ENCODE peak calls at places on chromosomes 1 and 21, in four cellular contexts. M, L, Q and Z are unnamed samples.

GRCh38 chr21:42672699-42673458 is 19.5 kb downstream of the PDE9A start:
- DNase-seq in M (no peak), L (no peak), Q (no peak), Z (no peak)

GRCh38 chr1:188249813-188250212 is 1421.1 kb downstream of the PLA2G4A start:
- DNase-seq in M (no peak), L (no peak), Q (no peak), Z (no peak)

GRCh38 chr1:171683826-171684225 is 31.3 kb upstream of the MYOC start:
- DNase-seq in M (no peak), L (no peak), Q (no peak), Z (no peak)

GRCh38 chr21:23853796-23854379 is 1753.4 kb downstream of the MRPL39 start:
- DNase-seq in M (no peak), L (no peak), Q (no peak), Z (peak)

GRCh38 chr1:869499-870244 is 54.1 kb upstream of the SAMD11 start:
- DNase-seq in M (peak), L (no peak), Q (peak), Z (peak)

GRCh38 chr1:5390497-5390896 is 601.7 kb downstream of the NPHP4 start:
- DNase-seq in M (no peak), L (no peak), Q (no peak), Z (no peak)

GRCh38 chr1:216314369-216315095 is 108.7 kb downstream of the USH2A start:
- DNase-seq in M (no peak), L (no peak), Q (no peak), Z (no peak)

GRCh38 chr21:42234464-42235241 is 15.7 kb downstream of the ABCG1 start:
- DNase-seq in M (peak), L (no peak), Q (no peak), Z (peak)

GRCh38 chr1:37995773-37996379 is 6.1 kb upstream of the SF3A3 start:
- DNase-seq in M (no peak), L (peak), Q (no peak), Z (no peak)

GRCh38 chr1:36532810-36533401 is 50.2 kb upstream of the CSF3R start:
- DNase-seq in M (no peak), L (no peak), Q (no peak), Z (no peak)

GRCh38 chr1:61202854-61203603 is 120.7 kb downstream of the NFIA start:
- DNase-seq in M (no peak), L (no peak), Q (no peak), Z (no peak)

GRCh38 chr1:209674957-209675566 is at the start of gene G0S2:
- DNase-seq in M (no peak), L (no peak), Q (no peak), Z (peak)

GRCh38 chr1:207911983-207912760 is 1.2 kb upstream of the CD34 start:
- DNase-seq in M (no peak), L (no peak), Q (no peak), Z (no peak)

GRCh38 chr1:53519412-53519811 is 60.2 kb downstream of the DMRTB1 start:
- DNase-seq in M (no peak), L (no peak), Q (no peak), Z (no peak)

GRCh38 chr1:54894271-54894670 is 7.3 kb upstream of the DHCR24 start:
- DNase-seq in M (no peak), L (no peak), Q (no peak), Z (no peak)

GRCh38 chr1:151156515-151156819 is at the start of gene TNFAIP8L2:
- DNase-seq in M (no peak), L (no peak), Q (no peak), Z (no peak)

GRCh38 chr21:41196990-41197389 is 29.0 kb downstream of the BACE2 start:
- DNase-seq in M (no peak), L (no peak), Q (no peak), Z (no peak)

GRCh38 chr1:63124666-63125191 is 197.6 kb upstream of the FOXD3 start:
- DNase-seq in M (peak), L (no peak), Q (no peak), Z (no peak)

GRCh38 chr1:63991685-63992084 is 211.7 kb upstream of the UBE2U start:
- DNase-seq in M (no peak), L (no peak), Q (no peak), Z (no peak)

GRCh38 chr1:225896937-225897549 is 8.1 kb upstream of the LEFTY1 start:
- DNase-seq in M (peak), L (no peak), Q (peak), Z (no peak)

GRCh38 chr21:28833609-28834008 is 159.1 kb downstream of the LTN1 start:
- DNase-seq in M (no peak), L (no peak), Q (no peak), Z (no peak)

GRCh38 chr1:77319036-77319705 is 37.4 kb downstream of the AK5 start:
- DNase-seq in M (no peak), L (no peak), Q (no peak), Z (no peak)

GRCh38 chr1:205711105-205712048 is 31.1 kb upstream of the SLC45A3 start:
- DNase-seq in M (peak), L (no peak), Q (peak), Z (peak)

GRCh38 chr1:93014156-93014555 is 52.9 kb upstream of the DIPK1A start:
- DNase-seq in M (no peak), L (no peak), Q (no peak), Z (no peak)

GRCh38 chr1:41466146-41466545 is 18.3 kb downstream of the EDN2 start:
- DNase-seq in M (no peak), L (no peak), Q (no peak), Z (no peak)

GRCh38 chr1:156589546-156589945 is 2.0 kb upstream of the NAXE start:
- DNase-seq in M (no peak), L (no peak), Q (no peak), Z (no peak)

GRCh38 chr1:50236656-50237055 is 127.9 kb downstream of the ELAVL4 start:
- DNase-seq in M (no peak), L (no peak), Q (no peak), Z (no peak)

GRCh38 chr1:147853391-147853790 is 49.2 kb upstream of the GJA8 start:
- DNase-seq in M (no peak), L (no peak), Q (no peak), Z (no peak)

GRCh38 chr1:174692313-174692712 is 244.5 kb downstream of the GPR52 start:
- DNase-seq in M (peak), L (no peak), Q (peak), Z (peak)

GRCh38 chr1:231584117-231584516 is 42.5 kb upstream of the DISC1 start:
- DNase-seq in M (peak), L (no peak), Q (peak), Z (no peak)

GRCh38 chr1:214895226-214895625 is 187.3 kb upstream of the KCNK2 start:
- DNase-seq in M (no peak), L (no peak), Q (no peak), Z (no peak)

GRCh38 chr1:109850194-109850593 is 60.5 kb upstream of the CSF1 start:
- DNase-seq in M (no peak), L (no peak), Q (no peak), Z (no peak)

GRCh38 chr1:38041941-38042834 is 4.4 kb downstream of the POU3F1 start:
- DNase-seq in M (no peak), L (no peak), Q (no peak), Z (no peak)

DNA sequence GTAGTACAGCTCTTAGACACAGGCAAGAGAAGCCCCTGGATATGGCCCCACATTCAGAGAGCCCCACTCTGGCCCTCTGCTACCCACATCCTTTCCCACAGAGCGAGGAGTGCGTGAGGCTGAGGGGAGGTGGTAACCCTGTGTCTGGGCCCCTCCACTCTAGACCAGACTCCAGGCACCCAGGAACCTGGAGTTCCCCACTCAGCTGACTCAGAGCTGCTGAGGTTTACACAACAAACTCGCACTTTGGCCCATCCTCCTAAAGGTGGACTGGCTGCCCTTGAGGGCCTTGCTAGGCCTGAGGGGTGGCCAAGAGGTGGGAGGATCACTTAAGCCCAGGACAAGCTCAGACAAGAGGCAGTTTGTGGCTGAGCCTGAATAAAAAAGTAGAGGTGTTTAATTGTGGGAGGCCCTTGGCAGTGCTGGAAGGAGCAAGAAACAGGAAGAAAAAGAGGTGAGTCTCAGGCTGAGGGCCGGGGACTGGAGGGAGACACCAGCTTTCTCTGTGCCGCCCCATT is 10.7 kb downstream of the MR1 start:
- DNase-seq in M (peak), L (no peak), Q (no peak), Z (no peak)
- H3K9ac ChIP-seq in M (peak), L (no peak), Q (no peak), Z (no peak)

GRCh38 chr1:22117851-22118250 is 25.0 kb downstream of the WNT4 start:
- DNase-seq in M (no peak), L (no peak), Q (no peak), Z (no peak)
- TF ChIP-seq ZNF274 in M (no peak), L (no peak), Q (no peak), Z (no peak)

DNA sequence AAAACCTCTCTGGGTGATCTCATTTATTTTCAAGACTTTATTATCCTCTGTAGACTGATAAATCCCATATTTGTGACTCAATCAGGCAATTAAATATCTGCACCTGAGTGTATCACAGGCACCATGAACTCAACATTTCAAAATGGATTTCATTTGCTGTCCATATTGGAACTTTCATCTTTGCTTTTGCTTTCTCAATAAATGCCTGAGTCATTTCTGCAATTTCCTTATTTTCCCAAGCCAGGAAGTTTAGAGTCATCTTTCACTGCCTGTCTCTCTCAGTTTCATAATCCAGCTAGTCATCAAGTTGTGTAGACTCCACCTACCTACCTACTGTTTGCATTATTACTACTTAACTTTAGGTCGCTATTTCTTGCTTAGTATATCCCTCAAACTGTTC is 540.9 kb downstream of the LMO4 start:
- DNase-seq in M (peak), L (no peak), Q (no peak), Z (no peak)
- H3K9ac ChIP-seq in M (no peak), L (no peak), Q (no peak), Z (no peak)

GRCh38 chr1:47434051-47434842 is 3.6 kb upstream of the FOXD2 start:
- DNase-seq in M (no peak), L (no peak), Q (no peak), Z (no peak)
- TF ChIP-seq ZNF274 in M (no peak), L (no peak), Q (no peak), Z (no peak)

GRCh38 chr1:224731633-224732032 is 115.5 kb downstream of the CNIH3 start:
- DNase-seq in M (no peak), L (no peak), Q (no peak), Z (no peak)

GRCh38 chr1:224735159-224735558 is 119.0 kb downstream of the CNIH3 start:
- DNase-seq in M (no peak), L (no peak), Q (no peak), Z (no peak)

GRCh38 chr1:224734261-224734935 is 118.3 kb downstream of the CNIH3 start:
- DNase-seq in M (no peak), L (no peak), Q (no peak), Z (peak)

GRCh38 chr1:224732367-224733006 is 116.4 kb downstream of the CNIH3 start:
- DNase-seq in M (peak), L (no peak), Q (no peak), Z (no peak)

DNA sequence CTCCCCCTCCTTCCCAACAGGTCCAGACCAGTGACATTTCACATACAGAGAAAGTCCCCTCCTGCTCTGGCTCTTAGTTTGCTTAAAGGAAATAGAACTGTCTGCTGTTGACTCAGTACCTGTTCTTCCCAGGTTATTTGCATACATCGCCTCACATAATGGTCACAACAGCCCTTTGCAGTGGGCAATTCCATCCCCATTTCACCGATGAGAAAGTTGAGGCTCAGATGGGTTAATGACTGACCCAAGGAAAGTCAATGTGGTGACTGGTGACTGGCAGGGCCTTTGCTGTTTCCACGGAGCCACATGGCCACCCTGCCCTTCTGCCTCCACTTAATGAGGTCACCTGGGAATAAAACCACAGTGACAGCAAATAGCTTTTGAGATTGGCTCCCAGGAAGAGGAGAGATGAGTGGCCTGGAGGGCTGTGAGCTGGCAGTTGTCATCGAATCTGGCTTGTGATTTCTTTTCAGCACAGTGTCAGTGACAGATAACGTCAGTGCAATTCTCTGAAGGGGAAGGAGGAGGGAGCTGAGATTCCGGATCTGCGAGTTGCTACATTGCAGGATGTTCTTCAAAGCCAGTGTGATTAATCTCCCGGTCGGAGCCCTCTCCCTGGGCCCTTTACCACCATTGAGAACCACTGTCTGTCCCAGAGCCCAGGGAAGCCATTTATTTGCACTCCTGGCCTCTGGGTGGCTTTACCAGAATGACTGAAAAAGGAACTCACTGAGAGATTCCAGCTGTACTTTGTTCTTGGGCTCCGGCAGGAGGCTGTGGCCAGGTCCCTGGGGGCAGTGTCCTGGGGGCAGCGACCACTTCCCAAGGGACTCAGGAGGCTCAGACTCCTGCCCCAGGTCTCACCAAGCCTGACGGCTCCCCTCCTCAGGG is 117.1 kb downstream of the CNIH3 start:
- DNase-seq in M (peak), L (no peak), Q (no peak), Z (no peak)
- H3K9ac ChIP-seq in M (no peak), L (no peak), Q (no peak), Z (no peak)

DNA sequence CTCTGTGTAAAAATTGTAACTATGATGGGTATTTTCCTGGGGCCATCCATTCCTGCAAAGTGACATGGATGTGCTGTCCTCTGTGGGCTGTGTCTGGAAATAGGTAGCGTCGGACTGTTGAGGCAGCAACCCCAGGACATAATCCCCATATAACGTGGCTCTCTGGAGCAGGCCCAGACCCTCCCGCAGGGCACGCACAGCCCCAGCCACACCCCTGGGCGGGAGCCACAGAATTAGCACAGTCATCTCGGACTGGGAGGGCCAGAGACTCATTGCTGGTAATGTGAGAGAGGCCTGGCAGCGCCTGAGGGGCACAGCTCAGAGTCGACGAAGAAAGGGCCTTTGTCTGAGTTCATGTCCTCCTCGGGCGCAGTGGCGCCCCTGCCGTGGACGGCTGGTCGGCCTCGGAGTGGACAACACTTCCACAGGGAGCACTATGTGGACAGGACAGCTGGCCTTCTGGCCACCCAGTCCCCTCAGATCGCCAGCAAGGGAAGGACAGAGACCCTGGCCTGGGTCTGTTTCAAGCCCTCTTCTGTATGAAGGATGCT is 20.1 kb downstream of the SIM2 start:
- DNase-seq in M (peak), L (no peak), Q (peak), Z (no peak)
- TF ChIP-seq ZNF274 in M (no peak), L (no peak), Q (no peak), Z (no peak)

DNA sequence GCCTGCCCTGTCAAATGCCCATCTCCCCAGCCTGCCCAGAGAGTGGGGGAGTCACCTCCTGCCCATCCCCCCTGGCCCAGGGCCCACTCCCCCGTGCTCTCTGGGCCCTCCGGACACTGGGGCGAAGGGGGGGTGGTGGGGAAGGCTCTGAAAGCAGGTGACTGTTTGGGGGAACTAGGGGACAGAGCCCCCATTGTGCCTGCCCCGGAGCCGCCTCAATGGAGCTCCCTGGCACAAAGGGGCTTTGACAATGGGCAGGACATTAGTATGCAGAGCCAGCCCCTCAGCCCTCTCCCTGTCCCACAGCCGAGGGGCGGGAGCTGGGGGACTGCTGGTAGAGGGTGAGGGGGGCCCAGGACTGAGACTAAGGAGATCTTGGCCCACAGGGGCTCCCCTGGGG is 7.8 kb downstream of the KCNJ10 start:
- DNase-seq in M (no peak), L (no peak), Q (no peak), Z (no peak)
- H3K9ac ChIP-seq in M (no peak), L (no peak), Q (no peak), Z (no peak)

GRCh38 chr21:35028451-35028757 is 20.7 kb downstream of the RUNX1 start:
- DNase-seq in M (no peak), L (no peak), Q (no peak), Z (no peak)

GRCh38 chr21:35026153-35026499 is 23.0 kb downstream of the RUNX1 start:
- DNase-seq in M (no peak), L (no peak), Q (no peak), Z (no peak)

GRCh38 chr21:35027558-35028450 is 21.3 kb downstream of the RUNX1 start:
- DNase-seq in M (no peak), L (no peak), Q (no peak), Z (no peak)

GRCh38 chr21:35025206-35026152 is 23.6 kb downstream of the RUNX1 start:
- DNase-seq in M (no peak), L (no peak), Q (no peak), Z (no peak)

GRCh38 chr21:35026617-35027557 is 22.2 kb downstream of the RUNX1 start:
- DNase-seq in M (peak), L (no peak), Q (no peak), Z (peak)
- TF ChIP-seq ZNF274 in M (no peak), L (no peak), Q (no peak), Z (no peak)

GRCh38 chr1:108691128-108691885 is 803 bp upstream of the PRPF38B start:
- DNase-seq in M (no peak), L (no peak), Q (no peak), Z (no peak)
- H3K9ac ChIP-seq in M (peak), L (peak), Q (peak), Z (peak)